ENCODE peak calls at places on chromosomes 13 and 19, in seven cellular contexts. One of them, this sample, is unnamed.

GRCh38 chr13:38685974-38686571 is 804 bp upstream of the FREM2 start:
- DNase-seq in H1: no peak
- DNase-seq in left lung: peak
- DNase-seq in lung: no peak
- DNase-seq in upper lobe of right lung: no peak
- DNase-seq in tibial nerve: no peak
- DNase-seq in transverse colon: no peak
- DNase-seq in this sample: no peak

GRCh38 chr13:29125145-29125933 is 305.2 kb downstream of the MTUS2 start:
- DNase-seq in H1: no peak
- DNase-seq in lung: no peak
- DNase-seq in transverse colon: no peak
- DNase-seq in left lung: no peak
- DNase-seq in upper lobe of right lung: no peak
- DNase-seq in tibial nerve: no peak
- DNase-seq in this sample: no peak

GRCh38 chr13:30715357-30715756 is 20.0 kb upstream of the ALOX5AP start:
- DNase-seq in transverse colon: no peak
- DNase-seq in tibial nerve: no peak
- DNase-seq in left lung: no peak
- DNase-seq in upper lobe of right lung: no peak
- DNase-seq in lung: no peak
- DNase-seq in H1: no peak
- DNase-seq in this sample: no peak

GRCh38 chr19:480016-480855 is 16.1 kb upstream of the MADCAM1 start:
- DNase-seq in H1: peak
- DNase-seq in left lung: peak
- DNase-seq in transverse colon: peak
- DNase-seq in lung: peak
- DNase-seq in tibial nerve: peak
- DNase-seq in upper lobe of right lung: peak
- DNase-seq in this sample: peak

GRCh38 chr19:33317522-33317921 is 15.2 kb upstream of the CEBPA start:
- DNase-seq in tibial nerve: no peak
- DNase-seq in lung: no peak
- DNase-seq in H1: no peak
- DNase-seq in upper lobe of right lung: no peak
- DNase-seq in transverse colon: peak
- DNase-seq in left lung: no peak
- DNase-seq in this sample: no peak

GRCh38 chr13:110238795-110239194 is 68.2 kb downstream of the COL4A1 start:
- DNase-seq in lung: no peak
- DNase-seq in H1: no peak
- DNase-seq in tibial nerve: no peak
- DNase-seq in left lung: no peak
- DNase-seq in transverse colon: no peak
- DNase-seq in upper lobe of right lung: no peak
- DNase-seq in this sample: no peak

GRCh38 chr13:21657538-21657937 is 13.3 kb upstream of the FGF9 start:
- DNase-seq in transverse colon: no peak
- DNase-seq in tibial nerve: no peak
- DNase-seq in left lung: no peak
- DNase-seq in upper lobe of right lung: no peak
- DNase-seq in H1: no peak
- DNase-seq in lung: no peak
- DNase-seq in this sample: no peak

GRCh38 chr13:43767351-43767901 is 19.3 kb downstream of the ENOX1 start:
- DNase-seq in tibial nerve: no peak
- DNase-seq in transverse colon: no peak
- DNase-seq in lung: no peak
- DNase-seq in left lung: no peak
- DNase-seq in upper lobe of right lung: no peak
- DNase-seq in H1: no peak
- DNase-seq in this sample: no peak

GRCh38 chr19:51448011-51448744 is 10.1 kb downstream of the SIGLEC8 start:
- DNase-seq in upper lobe of right lung: no peak
- DNase-seq in transverse colon: no peak
- DNase-seq in lung: no peak
- DNase-seq in left lung: no peak
- DNase-seq in H1: no peak
- DNase-seq in tibial nerve: no peak
- DNase-seq in this sample: no peak

GRCh38 chr13:32639502-32640105 is 53.4 kb downstream of the PDS5B start:
- DNase-seq in upper lobe of right lung: no peak
- DNase-seq in lung: no peak
- DNase-seq in tibial nerve: peak
- DNase-seq in H1: no peak
- DNase-seq in left lung: no peak
- DNase-seq in transverse colon: peak
- DNase-seq in this sample: peak

GRCh38 chr19:45352471-45352870 is 11.9 kb downstream of the KLC3 start:
- DNase-seq in transverse colon: no peak
- DNase-seq in upper lobe of right lung: no peak
- DNase-seq in left lung: no peak
- DNase-seq in tibial nerve: no peak
- DNase-seq in lung: no peak
- DNase-seq in H1: no peak
- DNase-seq in this sample: no peak

GRCh38 chr13:39600766-39601165 is 2.2 kb downstream of the LHFPL6 start:
- DNase-seq in transverse colon: no peak
- DNase-seq in upper lobe of right lung: no peak
- DNase-seq in tibial nerve: peak
- DNase-seq in left lung: no peak
- DNase-seq in lung: no peak
- DNase-seq in H1: peak
- DNase-seq in this sample: no peak

GRCh38 chr13:46170268-46170667 is 11.7 kb downstream of the LCP1 start:
- DNase-seq in upper lobe of right lung: no peak
- DNase-seq in tibial nerve: no peak
- DNase-seq in left lung: no peak
- DNase-seq in lung: no peak
- DNase-seq in transverse colon: no peak
- DNase-seq in H1: no peak
- DNase-seq in this sample: no peak

GRCh38 chr19:12995596-12996541 is 594 bp downstream of the NFIX start:
- DNase-seq in H1: no peak
- DNase-seq in upper lobe of right lung: no peak
- DNase-seq in tibial nerve: no peak
- DNase-seq in left lung: no peak
- DNase-seq in lung: no peak
- DNase-seq in transverse colon: no peak
- DNase-seq in this sample: no peak

GRCh38 chr19:12992729-12993128 is 2.5 kb upstream of the NFIX start:
- DNase-seq in left lung: no peak
- DNase-seq in transverse colon: no peak
- DNase-seq in lung: no peak
- DNase-seq in tibial nerve: no peak
- DNase-seq in H1: no peak
- DNase-seq in upper lobe of right lung: no peak
- DNase-seq in this sample: no peak

GRCh38 chr19:12994701-12995595 is at the start of gene NFIX:
- DNase-seq in left lung: peak
- DNase-seq in upper lobe of right lung: peak
- DNase-seq in H1: no peak
- DNase-seq in transverse colon: peak
- DNase-seq in lung: peak
- DNase-seq in tibial nerve: peak
- DNase-seq in this sample: no peak

GRCh38 chr19:12991296-12991695 is 4.0 kb upstream of the NFIX start:
- DNase-seq in left lung: no peak
- DNase-seq in H1: no peak
- DNase-seq in transverse colon: no peak
- DNase-seq in lung: no peak
- DNase-seq in upper lobe of right lung: no peak
- DNase-seq in tibial nerve: no peak
- DNase-seq in this sample: no peak

GRCh38 chr19:12993562-12993961 is 1.7 kb upstream of the NFIX start:
- DNase-seq in H1: no peak
- DNase-seq in lung: no peak
- DNase-seq in upper lobe of right lung: no peak
- DNase-seq in transverse colon: no peak
- DNase-seq in left lung: no peak
- DNase-seq in tibial nerve: no peak
- DNase-seq in this sample: no peak
- H3K27ac ChIP-seq in H1: no peak
- H3K27ac ChIP-seq in lung: no peak
- H3K27ac ChIP-seq in upper lobe of right lung: no peak
- H3K27ac ChIP-seq in transverse colon: no peak
- H3K27ac ChIP-seq in left lung: no peak
- H3K27ac ChIP-seq in tibial nerve: no peak
- H3K27ac ChIP-seq in this sample: no peak

DNA sequence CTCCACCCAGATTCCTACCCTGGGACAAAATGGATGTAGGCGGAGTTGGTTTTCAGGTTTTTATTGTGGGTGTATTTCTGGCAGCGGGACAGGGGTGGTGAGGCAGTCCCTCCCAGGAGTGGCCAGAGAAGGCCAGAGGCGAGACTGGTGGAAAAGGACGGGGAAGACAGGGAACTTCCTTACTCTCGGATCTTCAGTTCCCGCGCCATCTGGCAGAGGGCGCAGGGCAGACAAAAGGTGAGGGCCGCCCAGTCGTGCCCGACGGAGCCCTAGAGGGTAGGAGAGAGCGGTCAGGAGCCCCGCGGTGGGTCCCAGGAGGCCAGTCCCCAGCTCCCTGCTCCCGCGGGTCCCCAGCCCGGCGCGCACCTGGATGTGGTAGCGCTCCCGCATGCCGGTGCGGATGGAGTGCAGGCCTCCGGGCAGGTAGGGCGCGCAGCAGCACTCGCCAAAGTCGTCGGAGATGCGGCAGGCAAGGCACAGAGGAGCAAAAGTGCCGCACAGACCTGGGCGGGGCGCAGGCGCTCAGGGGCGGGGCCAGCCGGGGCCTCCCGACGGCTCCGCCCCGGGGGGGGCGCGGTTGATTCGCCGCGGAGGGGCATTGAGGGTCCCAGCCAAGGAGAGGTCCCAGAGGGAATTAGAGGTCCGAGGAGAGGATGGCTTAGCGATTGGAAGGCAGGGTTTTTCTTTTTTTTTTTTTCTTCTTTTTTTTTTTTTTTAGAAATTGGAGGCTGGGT is 3.0 kb downstream of the CNFN start:
- DNase-seq in transverse colon: peak
- DNase-seq in lung: peak
- DNase-seq in tibial nerve: peak
- DNase-seq in left lung: peak
- DNase-seq in H1: peak
- DNase-seq in upper lobe of right lung: peak
- DNase-seq in this sample: no peak
- TF ChIP-seq CTCF in transverse colon: peak
- TF ChIP-seq CTCF in lung: peak
- TF ChIP-seq CTCF in tibial nerve: peak
- TF ChIP-seq CTCF in left lung: no peak
- TF ChIP-seq CTCF in H1: peak
- TF ChIP-seq CTCF in upper lobe of right lung: peak
- TF ChIP-seq CTCF in this sample: peak

GRCh38 chr13:76993473-76993872 is 1.6 kb downstream of the CLN5 start:
- DNase-seq in H1: no peak
- DNase-seq in upper lobe of right lung: no peak
- DNase-seq in tibial nerve: no peak
- DNase-seq in transverse colon: no peak
- DNase-seq in lung: no peak
- DNase-seq in left lung: no peak
- DNase-seq in this sample: no peak
- H3K27ac ChIP-seq in H1: no peak
- H3K27ac ChIP-seq in upper lobe of right lung: no peak
- H3K27ac ChIP-seq in tibial nerve: peak
- H3K27ac ChIP-seq in transverse colon: peak
- H3K27ac ChIP-seq in lung: no peak
- H3K27ac ChIP-seq in left lung: no peak
- H3K27ac ChIP-seq in this sample: no peak

GRCh38 chr13:51832471-51833152 is 12.4 kb downstream of the TMEM272 start:
- DNase-seq in transverse colon: peak
- DNase-seq in tibial nerve: no peak
- DNase-seq in lung: no peak
- DNase-seq in left lung: no peak
- DNase-seq in upper lobe of right lung: no peak
- DNase-seq in H1: no peak
- DNase-seq in this sample: no peak
- TF ChIP-seq CTCF in transverse colon: peak
- TF ChIP-seq CTCF in tibial nerve: peak
- TF ChIP-seq CTCF in lung: peak
- TF ChIP-seq CTCF in left lung: peak
- TF ChIP-seq CTCF in upper lobe of right lung: peak
- TF ChIP-seq CTCF in H1: peak
- TF ChIP-seq CTCF in this sample: peak

GRCh38 chr19:4089946-4090345 is 23.2 kb upstream of the ZBTB7A start:
- DNase-seq in upper lobe of right lung: no peak
- DNase-seq in left lung: no peak
- DNase-seq in lung: no peak
- DNase-seq in transverse colon: no peak
- DNase-seq in tibial nerve: no peak
- DNase-seq in H1: no peak
- DNase-seq in this sample: no peak
- H3K27ac ChIP-seq in upper lobe of right lung: peak
- H3K27ac ChIP-seq in left lung: peak
- H3K27ac ChIP-seq in lung: no peak
- H3K27ac ChIP-seq in transverse colon: peak
- H3K27ac ChIP-seq in tibial nerve: no peak
- H3K27ac ChIP-seq in H1: no peak
- H3K27ac ChIP-seq in this sample: no peak